ENCODE peak calls at places on chromosomes 7 and 10, in eight cellular contexts. L is stimulated activated CD4-positive, alpha-beta T cell treated with anti-CD3 and anti-CD28 coated beads, Interleukin-2, amount 100 ng/mL, for 48 hours; Z is NCI-H1417; P is GM23338; Y is globus pallidus; O is CD4-positive, alpha-beta T cell; G is NCI-H2029 treated with DMSO at 0.1 percent for 48 hours; T is adrenal gland. S is an unnamed sample.

GRCh38 chr7:23093546-23093945 is 12.0 kb upstream of the KLHL7 start:
- DNase-seq in G (no peak), Y (no peak), T (no peak), P (no peak), L (no peak), Z (no peak), O (no peak), S (no peak)

GRCh38 chr10:10794056-10794455 is 223.6 kb upstream of the CELF2 start:
- DNase-seq in L (no peak), Z (no peak), P (no peak), Y (no peak), G (no peak), T (no peak), O (no peak), S (no peak)

GRCh38 chr7:90516257-90516656 is 46.8 kb downstream of the PTTG1IP2 start:
- DNase-seq in Y (no peak), L (no peak), O (no peak), P (no peak), T (no peak), G (no peak), Z (no peak), S (no peak)

GRCh38 chr7:15280078-15280734 is 281.6 kb downstream of the AGMO start:
- DNase-seq in T (no peak), O (no peak), Y (no peak), L (no peak), Z (no peak), P (peak), G (no peak), S (no peak)

GRCh38 chr10:117160567-117160966 is 22.5 kb upstream of the VAX1 start:
- DNase-seq in G (no peak), P (no peak), T (no peak), Z (no peak), Y (no peak), L (no peak), O (no peak), S (no peak)

GRCh38 chr7:25788961-25789620 is 362.9 kb upstream of the NFE2L3 start:
- DNase-seq in O (no peak), T (no peak), G (no peak), Z (no peak), P (no peak), Y (no peak), L (no peak), S (no peak)

GRCh38 chr7:129083525-129083924 is 28.6 kb upstream of the TNPO3 start:
- DNase-seq in Z (no peak), P (no peak), Y (no peak), T (no peak), O (no peak), L (no peak), G (no peak), S (no peak)

GRCh38 chr10:8130973-8131911 is 76.8 kb downstream of the GATA3 start:
- DNase-seq in G (no peak), P (no peak), Z (no peak), O (no peak), Y (no peak), L (peak), T (no peak), S (no peak)

GRCh38 chr10:12909836-12910185 is 91.7 kb downstream of the CCDC3 start:
- DNase-seq in P (no peak), T (no peak), Y (no peak), Z (no peak), G (no peak), O (no peak), L (no peak), S (no peak)

GRCh38 chr7:156162451-156162850 is 350.2 kb upstream of the SHH start:
- DNase-seq in Z (no peak), G (no peak), P (no peak), T (no peak), Y (no peak), O (no peak), L (no peak), S (no peak)

GRCh38 chr10:94677691-94678090 is 5.8 kb upstream of the CYP2C18 start:
- DNase-seq in G (no peak), Y (no peak), Z (no peak), O (no peak), L (no peak), P (peak), T (no peak), S (no peak)

GRCh38 chr7:94996331-94996730 is 88.9 kb downstream of the PPP1R9A start:
- DNase-seq in Y (no peak), O (no peak), T (no peak), Z (no peak), G (no peak), L (no peak), P (no peak), S (no peak)

GRCh38 chr7:2518101-2518500 is 1.5 kb upstream of the LFNG start:
- DNase-seq in T (no peak), P (no peak), O (no peak), Y (no peak), G (no peak), L (no peak), Z (no peak), S (no peak)

GRCh38 chr10:79321494-79321882 is 25.8 kb upstream of the PPIF start:
- DNase-seq in T (no peak), Y (no peak), P (no peak), L (no peak), Z (no peak), O (no peak), G (no peak), S (no peak)

GRCh38 chr10:97165499-97165898 is 20.3 kb downstream of the SLIT1 start:
- DNase-seq in G (no peak), Y (no peak), L (no peak), O (no peak), T (no peak), P (no peak), Z (no peak), S (no peak)

GRCh38 chr7:949021-949934 is 5.2 kb downstream of the ADAP1 start:
- DNase-seq in P (no peak), L (no peak), T (no peak), G (no peak), Y (no peak), O (no peak), Z (no peak), S (no peak)

GRCh38 chr10:101718681-101719275 is 23.8 kb upstream of the FBXW4 start:
- DNase-seq in Z (no peak), O (no peak), G (no peak), P (no peak), T (no peak), L (no peak), Y (no peak), S (no peak)

GRCh38 chr7:15753834-15754600 is 67.5 kb upstream of the MEOX2 start:
- DNase-seq in O (no peak), P (no peak), L (no peak), G (no peak), T (no peak), Z (no peak), Y (no peak), S (no peak)

GRCh38 chr7:33916357-33917081 is 11.2 kb downstream of the BMPER start:
- DNase-seq in Y (no peak), L (no peak), T (no peak), Z (no peak), P (no peak), G (no peak), O (no peak), S (no peak)

GRCh38 chr7:75869776-75870379 is 9.0 kb upstream of the RHBDD2 start:
- DNase-seq in L (no peak), P (no peak), O (no peak), Y (no peak), T (no peak), G (no peak), Z (no peak), S (no peak)

S was measured in cortex of kidney.